ENCODE peak calls at places on chromosomes 11 and 22, in nine cellular contexts. One of them, this sample, is unnamed.

GRCh38 chr22:41380993-41381328 is 781 bp upstream of the TEF start:
- DNase-seq in AG08395: peak
- DNase-seq in PC-3: peak
- DNase-seq in WTC11: no peak
- DNase-seq in T-helper 2 cell: no peak
- DNase-seq in mammary epithelial cell: peak
- DNase-seq in HT-29: peak
- DNase-seq in nucleus accumbens: no peak
- DNase-seq in kidney glomerular epithelial cell: peak
- DNase-seq in this sample: peak

GRCh38 chr11:22558638-22559037 is 67.0 kb downstream of the FANCF start:
- DNase-seq in AG08395: no peak
- DNase-seq in PC-3: no peak
- DNase-seq in WTC11: no peak
- DNase-seq in T-helper 2 cell: no peak
- DNase-seq in mammary epithelial cell: peak
- DNase-seq in HT-29: no peak
- DNase-seq in nucleus accumbens: no peak
- DNase-seq in kidney glomerular epithelial cell: no peak
- DNase-seq in this sample: no peak

GRCh38 chr11:132022718-132023117 is 652.3 kb downstream of the NTM start:
- DNase-seq in AG08395: peak
- DNase-seq in PC-3: no peak
- DNase-seq in WTC11: no peak
- DNase-seq in T-helper 2 cell: no peak
- DNase-seq in mammary epithelial cell: no peak
- DNase-seq in HT-29: no peak
- DNase-seq in nucleus accumbens: no peak
- DNase-seq in kidney glomerular epithelial cell: no peak
- DNase-seq in this sample: no peak

GRCh38 chr11:33829430-33830141 is 55.3 kb upstream of the FBXO3 start:
- DNase-seq in AG08395: peak
- DNase-seq in PC-3: peak
- DNase-seq in WTC11: peak
- DNase-seq in T-helper 2 cell: no peak
- DNase-seq in mammary epithelial cell: peak
- DNase-seq in HT-29: peak
- DNase-seq in nucleus accumbens: peak
- DNase-seq in kidney glomerular epithelial cell: peak
- DNase-seq in this sample: peak

GRCh38 chr11:84420261-84420660 is 1134.1 kb upstream of the CCDC90B start:
- DNase-seq in AG08395: no peak
- DNase-seq in PC-3: no peak
- DNase-seq in WTC11: no peak
- DNase-seq in T-helper 2 cell: no peak
- DNase-seq in mammary epithelial cell: no peak
- DNase-seq in HT-29: no peak
- DNase-seq in nucleus accumbens: no peak
- DNase-seq in kidney glomerular epithelial cell: no peak
- DNase-seq in this sample: no peak

GRCh38 chr11:74926304-74927030 is 22.4 kb downstream of the XRRA1 start:
- DNase-seq in AG08395: peak
- DNase-seq in PC-3: peak
- DNase-seq in WTC11: no peak
- DNase-seq in T-helper 2 cell: no peak
- DNase-seq in mammary epithelial cell: peak
- DNase-seq in HT-29: no peak
- DNase-seq in nucleus accumbens: no peak
- DNase-seq in kidney glomerular epithelial cell: no peak
- DNase-seq in this sample: no peak

GRCh38 chr11:32400196-32400595 is 35.1 kb downstream of the WT1 start:
- DNase-seq in AG08395: no peak
- DNase-seq in PC-3: no peak
- DNase-seq in WTC11: peak
- DNase-seq in T-helper 2 cell: no peak
- DNase-seq in mammary epithelial cell: peak
- DNase-seq in HT-29: no peak
- DNase-seq in nucleus accumbens: no peak
- DNase-seq in kidney glomerular epithelial cell: no peak
- DNase-seq in this sample: peak

GRCh38 chr22:44445731-44446130 is 52.3 kb downstream of the RTL6 start:
- DNase-seq in AG08395: no peak
- DNase-seq in PC-3: peak
- DNase-seq in WTC11: no peak
- DNase-seq in T-helper 2 cell: no peak
- DNase-seq in mammary epithelial cell: no peak
- DNase-seq in HT-29: no peak
- DNase-seq in nucleus accumbens: peak
- DNase-seq in kidney glomerular epithelial cell: no peak
- DNase-seq in this sample: peak

GRCh38 chr11:38323961-38324761 is 1726.1 kb upstream of the RAG2 start:
- DNase-seq in AG08395: no peak
- DNase-seq in PC-3: peak
- DNase-seq in WTC11: no peak
- DNase-seq in T-helper 2 cell: no peak
- DNase-seq in mammary epithelial cell: peak
- DNase-seq in HT-29: no peak
- DNase-seq in nucleus accumbens: no peak
- DNase-seq in kidney glomerular epithelial cell: no peak
- DNase-seq in this sample: peak

GRCh38 chr22:43398910-43399309 is 12.9 kb upstream of the MPPED1 start:
- DNase-seq in AG08395: no peak
- DNase-seq in PC-3: no peak
- DNase-seq in WTC11: no peak
- DNase-seq in T-helper 2 cell: no peak
- DNase-seq in mammary epithelial cell: no peak
- DNase-seq in HT-29: no peak
- DNase-seq in nucleus accumbens: no peak
- DNase-seq in kidney glomerular epithelial cell: no peak
- DNase-seq in this sample: no peak

GRCh38 chr11:73271936-73272679 is at the start of gene P2RY6:
- DNase-seq in AG08395: peak
- DNase-seq in PC-3: peak
- DNase-seq in WTC11: peak
- DNase-seq in T-helper 2 cell: no peak
- DNase-seq in mammary epithelial cell: peak
- DNase-seq in HT-29: no peak
- DNase-seq in nucleus accumbens: no peak
- DNase-seq in kidney glomerular epithelial cell: no peak
- DNase-seq in this sample: peak